ENCODE peak calls at places on chromosome 16, in five cellular contexts. F, O, W, M and X are unnamed samples.

GRCh38 chr16:85573696-85574641 is 39.2 kb upstream of the GSE1 start:
- DNase-seq in F (peak; percentile 75), O (peak; percentile 26), W (peak; percentile 79), M (no peak), X (peak; percentile 96)

GRCh38 chr16:3879887-3880564 is 487 bp downstream of the CREBBP start:
- DNase-seq in F (peak; percentile 67), O (peak; percentile 55), W (peak; percentile 84), M (peak; percentile 82), X (peak; percentile 87)

GRCh38 chr16:4507588-4508345 is 30.8 kb downstream of the CDIP1 start:
- DNase-seq in F (no peak), O (no peak), W (no peak), M (no peak), X (no peak)

GRCh38 chr16:69166221-69166833 is 20.6 kb upstream of the SNTB2 start:
- DNase-seq in F (no peak), O (no peak), W (peak; percentile 58), M (no peak), X (no peak)

GRCh38 chr16:79337906-79338305 is 262.6 kb downstream of the MAF start:
- DNase-seq in F (no peak), O (no peak), W (no peak), M (no peak), X (no peak)

GRCh38 chr16:19808061-19808621 is 76.5 kb downstream of the GPRC5B start:
- DNase-seq in F (no peak), O (no peak), W (peak; percentile 79), M (peak; percentile 43), X (no peak)

GRCh38 chr16:75219088-75219487 is 300 bp downstream of the CTRB1 start:
- DNase-seq in F (no peak), O (no peak), W (no peak), M (no peak), X (no peak)

GRCh38 chr16:78551487-78552085 is 452.1 kb downstream of the WWOX start:
- DNase-seq in F (no peak), O (no peak), W (no peak), M (peak; percentile 67), X (no peak)

GRCh38 chr16:54080524-54081008 is 206.0 kb downstream of the IRX3 start:
- DNase-seq in F (no peak), O (no peak), W (no peak), M (no peak), X (no peak)

GRCh38 chr16:46918905-46919792 is 35.0 kb downstream of the GPT2 start:
- DNase-seq in F (no peak), O (no peak), W (no peak), M (peak; percentile 80), X (no peak)

GRCh38 chr16:4677390-4677789 is 16.0 kb upstream of the NUDT16L1 start:
- DNase-seq in F (no peak), O (no peak), W (no peak), M (no peak), X (no peak)

GRCh38 chr16:72963921-72964320 is 84.0 kb downstream of the ZFHX3 start:
- DNase-seq in F (peak; percentile 3), O (no peak), W (no peak), M (peak; percentile 46), X (no peak)

GRCh38 chr16:81265658-81266451 is 27.4 kb downstream of the BCO1 start:
- DNase-seq in F (peak; percentile 61), O (peak; percentile 54), W (no peak), M (no peak), X (peak; percentile 54)

GRCh38 chr16:78237346-78237745 is 137.9 kb downstream of the WWOX start:
- DNase-seq in F (no peak), O (no peak), W (peak; percentile 48), M (no peak), X (no peak)

GRCh38 chr16:50267151-50267631 is 840 bp downstream of the ADCY7 start:
- DNase-seq in F (no peak), O (no peak), W (no peak), M (no peak), X (peak; percentile 66)

GRCh38 chr16:85673529-85674417 is 15.0 kb downstream of the GINS2 start:
- DNase-seq in F (no peak), O (no peak), W (no peak), M (no peak), X (peak; percentile 71)

GRCh38 chr16:53821957-53822625 is 118.1 kb downstream of the FTO start:
- DNase-seq in F (no peak), O (no peak), W (no peak), M (no peak), X (no peak)

GRCh38 chr16:78745491-78746019 is 646.1 kb downstream of the WWOX start:
- DNase-seq in F (no peak), O (no peak), W (no peak), M (no peak), X (no peak)

GRCh38 chr16:74723224-74723623 is 22.6 kb upstream of the MLKL start:
- DNase-seq in F (no peak), O (no peak), W (no peak), M (no peak), X (no peak)

GRCh38 chr16:67100569-67101300 is 9.0 kb upstream of the PHAF1 start:
- DNase-seq in F (no peak), O (no peak), W (no peak), M (no peak), X (no peak)

GRCh38 chr16:86951831-86952598 is 365.2 kb downstream of the C16orf95 start:
- DNase-seq in F (peak; percentile 74), O (no peak), W (no peak), M (no peak), X (no peak)

GRCh38 chr16:15521758-15522509 is 87.5 kb downstream of the BMERB1 start:
- DNase-seq in F (peak; percentile 33), O (no peak), W (no peak), M (no peak), X (peak; percentile 15)

GRCh38 chr16:51888534-51888933 is 658.4 kb downstream of the TOX3 start:
- DNase-seq in F (no peak), O (no peak), W (no peak), M (no peak), X (no peak)

GRCh38 chr16:8127096-8127495 is 463.2 kb downstream of the TMEM114 start:
- DNase-seq in F (no peak), O (no peak), W (no peak), M (no peak), X (no peak)

GRCh38 chr16:50272687-50273381 is 6.5 kb downstream of the ADCY7 start:
- DNase-seq in F (no peak), O (no peak), W (no peak), M (no peak), X (no peak)

GRCh38 chr16:69325784-69326171 is 4.6 kb downstream of the PDF start:
- DNase-seq in F (no peak), O (no peak), W (no peak), M (no peak), X (no peak)

GRCh38 chr16:24583494-24583893 is 44.1 kb downstream of the RBBP6 start:
- DNase-seq in F (no peak), O (no peak), W (no peak), M (no peak), X (no peak)

GRCh38 chr16:74660383-74660782 is 6.3 kb downstream of the RFWD3 start:
- DNase-seq in F (no peak), O (no peak), W (no peak), M (no peak), X (no peak)

GRCh38 chr16:30562021-30562420 is 3.8 kb upstream of the ZNF764 start:
- DNase-seq in F (no peak), O (no peak), W (no peak), M (no peak), X (no peak)
- H3K4me3 ChIP-seq in F (peak overlapping the region; percentile 46), O (no peak overlapping the region), W (no peak overlapping the region), M (no peak overlapping the region), X (no peak overlapping the region)

GRCh38 chr16:84410361-84411138 is 42.2 kb downstream of the ATP2C2 start:
- DNase-seq in F (no peak), O (no peak), W (no peak), M (no peak), X (no peak)

GRCh38 chr16:84404936-84405640 is 36.8 kb downstream of the ATP2C2 start:
- DNase-seq in F (no peak), O (no peak), W (no peak), M (no peak), X (no peak)

GRCh38 chr16:84406006-84406963 is 37.9 kb downstream of the ATP2C2 start:
- DNase-seq in F (no peak), O (no peak), W (no peak), M (peak; percentile 22), X (no peak)

GRCh38 chr16:84408314-84408690 is 40.0 kb downstream of the ATP2C2 start:
- DNase-seq in F (no peak), O (no peak), W (no peak), M (no peak), X (no peak)

GRCh38 chr16:84407588-84408313 is 39.4 kb downstream of the ATP2C2 start:
- DNase-seq in F (no peak), O (no peak), W (no peak), M (no peak), X (no peak)
- TF ChIP-seq CTCF in F (no peak), O (no peak), W (no peak), M (no peak), X (no peak)

GRCh38 chr16:11687606-11688519 is 19.6 kb downstream of the SNN start:
- DNase-seq in F (no peak), O (no peak), W (no peak), M (no peak), X (no peak)

GRCh38 chr16:11684231-11685025 is 16.2 kb downstream of the SNN start:
- DNase-seq in F (no peak), O (no peak), W (no peak), M (no peak), X (no peak)

GRCh38 chr16:11685844-11686618 is 17.8 kb downstream of the SNN start:
- DNase-seq in F (no peak), O (no peak), W (no peak), M (no peak), X (no peak)

GRCh38 chr16:11688520-11688886 is 20.2 kb downstream of the SNN start:
- DNase-seq in F (no peak), O (no peak), W (no peak), M (no peak), X (no peak)

GRCh38 chr16:11686713-11687112 is 18.5 kb downstream of the SNN start:
- DNase-seq in F (no peak), O (no peak), W (no peak), M (no peak), X (no peak)
- H3K4me3 ChIP-seq in F (no peak overlapping the region), O (no peak overlapping the region), W (no peak overlapping the region), M (no peak overlapping the region), X (no peak overlapping the region)

DNA sequence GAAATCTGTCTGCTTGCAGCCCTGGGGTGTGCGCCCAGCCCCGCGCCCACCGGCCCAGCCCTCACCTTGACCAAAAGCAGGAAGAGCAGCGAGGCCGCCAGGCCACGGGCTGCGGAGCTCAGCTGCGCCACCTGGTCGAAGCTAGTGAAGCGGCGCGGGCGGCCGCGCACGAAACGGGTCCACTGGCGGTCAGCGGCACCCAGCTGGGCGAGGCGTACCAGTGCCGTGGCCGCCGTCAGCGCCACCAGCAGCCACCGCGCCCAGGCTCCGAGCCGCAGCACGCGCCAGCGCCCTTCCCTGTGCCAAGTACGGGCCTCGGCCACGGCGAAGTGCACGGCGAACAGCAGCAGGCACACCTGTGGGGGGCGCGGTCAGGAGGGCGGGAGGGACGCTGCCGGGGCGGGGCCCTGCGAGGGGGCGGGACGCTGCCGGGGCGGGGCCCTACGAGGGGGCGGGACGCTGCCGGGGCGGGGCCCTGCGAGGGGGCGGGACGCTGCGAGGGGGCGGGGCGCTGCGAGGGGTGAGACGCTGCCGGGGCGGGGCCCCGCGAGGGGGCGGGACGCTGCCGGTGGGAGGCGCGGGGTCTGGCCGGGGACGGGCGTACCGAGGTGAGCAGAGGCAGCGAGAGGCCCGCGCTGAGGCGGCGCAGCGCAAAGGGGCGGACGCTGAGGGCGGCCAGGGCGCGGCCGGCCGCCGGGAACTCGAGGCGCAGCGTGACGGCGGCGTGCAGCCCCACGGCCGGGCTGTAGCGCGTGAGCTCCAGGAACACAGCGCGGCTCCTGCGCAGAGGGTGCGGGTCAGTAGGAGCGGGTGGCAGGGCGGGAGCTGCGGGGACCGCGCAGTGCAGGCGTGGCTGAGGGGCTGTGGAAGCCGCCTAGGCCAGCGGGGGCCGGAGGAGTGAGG is 43.3 kb downstream of the TSC2 start:
- DNase-seq in F (no peak), O (peak; percentile 43), W (peak; percentile 93), M (peak; percentile 96), X (no peak)
- TF ChIP-seq CTCF in F (no peak), O (no peak), W (no peak), M (peak; percentile 52), X (no peak)